ENCODE peak calls at places on chromosome 20, in four cellular contexts. A is spleen, I is GM13977, C is AG04450. J is an unnamed sample.

GRCh38 chr20:64261138-64261537 is 5.6 kb downstream of the PCMTD2 start:
- DNase-seq in I (no peak), A (no peak), C (peak), J (no peak)

GRCh38 chr20:25324412-25324811 is 66.2 kb downstream of the ABHD12 start:
- DNase-seq in I (no peak), A (no peak), C (no peak), J (no peak)

GRCh38 chr20:11769825-11770224 is 147.9 kb upstream of the BTBD3 start:
- DNase-seq in I (no peak), C (no peak), A (no peak), J (no peak)

GRCh38 chr20:44990425-44990824 is 24.1 kb downstream of the STK4 start:
- DNase-seq in I (no peak), C (no peak), A (no peak), J (peak)

GRCh38 chr20:12287575-12287974 is 369.9 kb downstream of the BTBD3 start:
- DNase-seq in C (no peak), A (no peak), I (no peak), J (no peak)

GRCh38 chr20:48411906-48412305 is 415.9 kb downstream of the PREX1 start:
- DNase-seq in C (no peak), A (no peak), I (no peak), J (no peak)

GRCh38 chr20:21002486-21002885 is 103.7 kb downstream of the LINC00237 start:
- DNase-seq in C (no peak), I (no peak), A (no peak), J (no peak)

GRCh38 chr20:44133424-44133823 is 53.6 kb downstream of the JPH2 start:
- DNase-seq in C (no peak), I (no peak), A (no peak), J (no peak)

GRCh38 chr20:6698723-6699122 is 68.8 kb upstream of the BMP2 start:
- DNase-seq in I (no peak), C (no peak), A (no peak), J (no peak)

GRCh38 chr20:33811763-33812672 is 870 bp downstream of the CHMP4B start:
- DNase-seq in C (peak), I (no peak), A (peak), J (peak)

GRCh38 chr20:33668087-33668790 is 1.5 kb downstream of the ACTL10 start:
- DNase-seq in A (peak), C (no peak), I (peak), J (peak)

GRCh38 chr20:51076841-51077543 is 54.1 kb upstream of the KCNG1 start:
- DNase-seq in I (no peak), C (no peak), A (no peak), J (no peak)
- TF ChIP-seq CTCF in I (no peak), C (peak), A (no peak), J (no peak)

GRCh38 chr20:22908944-22909343 is 126.2 kb upstream of the SSTR4 start:
- DNase-seq in I (no peak), C (no peak), A (no peak), J (no peak)

GRCh38 chr20:22905667-22906066 is 129.4 kb upstream of the SSTR4 start:
- DNase-seq in I (peak), A (no peak), C (no peak), J (peak)

GRCh38 chr20:22910287-22910852 is 124.7 kb upstream of the SSTR4 start:
- DNase-seq in I (no peak), C (no peak), A (no peak), J (no peak)

GRCh38 chr20:22909436-22909835 is 125.7 kb upstream of the SSTR4 start:
- DNase-seq in I (no peak), A (no peak), C (no peak), J (no peak)

GRCh38 chr20:22908437-22908836 is 126.7 kb upstream of the SSTR4 start:
- DNase-seq in I (no peak), C (no peak), A (no peak), J (no peak)
- TF ChIP-seq CTCF in I (no peak), C (no peak), A (no peak), J (no peak)

GRCh38 chr20:52191436-52192295 is at the start of gene ZFP64:
- DNase-seq in C (peak), I (peak), A (peak), J (peak)
- TF ChIP-seq CTCF in C (peak), I (peak), A (peak), J (peak)

DNA sequence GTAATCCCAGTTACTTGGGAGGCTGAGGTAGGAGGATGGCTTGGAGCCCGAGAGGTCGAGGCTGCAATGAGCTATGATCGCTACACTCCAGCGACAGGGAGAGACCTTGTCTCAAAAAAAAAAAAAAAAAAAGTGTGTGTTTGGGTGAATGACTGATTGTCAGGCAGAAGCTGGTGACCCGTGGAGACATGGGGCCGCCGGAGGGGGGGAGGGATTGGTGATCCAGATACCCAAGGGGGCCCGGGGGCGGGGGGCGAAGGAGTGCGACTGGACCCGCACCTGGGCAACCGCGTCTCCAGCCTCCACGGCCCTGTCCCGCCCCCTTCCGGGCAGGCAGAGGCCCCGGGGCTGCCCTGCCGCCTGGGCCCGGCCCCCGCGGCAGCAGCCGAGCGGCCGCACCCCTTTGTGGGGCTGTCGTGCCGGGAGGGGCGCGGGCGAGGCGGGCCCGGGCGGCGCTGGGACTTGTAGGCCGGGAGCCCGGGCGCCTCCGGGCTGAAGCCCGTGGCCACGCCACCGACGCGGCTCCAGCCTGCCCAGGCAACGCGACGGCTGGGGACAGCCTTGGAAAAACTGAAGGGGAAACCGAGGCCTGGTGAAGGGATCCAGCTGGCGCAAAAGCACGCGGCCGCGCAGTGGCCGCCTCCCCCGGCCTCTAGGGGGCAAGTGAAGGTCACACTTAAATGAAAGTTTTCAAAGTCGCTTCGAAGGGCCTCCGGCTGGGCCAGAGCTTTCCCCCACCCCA is 2.1 kb upstream of the RBM38 start:
- DNase-seq in I (peak), C (no peak), A (peak), J (peak)
- TF ChIP-seq CTCF in I (peak), C (peak), A (peak), J (peak)